ENCODE peak calls at places on chromosome 17, in nine cellular contexts. One of them, this sample, is unnamed.

GRCh38 chr17:62816282-62816839 is 8.2 kb upstream of the MARCHF10 start:
- DNase-seq in esophagus muscularis mucosa: no peak
- DNase-seq in stimulated activated CD4-positive, alpha-beta T cell treated with anti-CD3 and anti-CD28 coated beads, Interleukin-15, amount 100 ng/mL, for 1 hour: no peak
- DNase-seq in B cell: no peak
- DNase-seq in lower leg skin: no peak
- DNase-seq in left colon: no peak
- DNase-seq in heart right ventricle: no peak
- DNase-seq in activated CD4-positive, alpha-beta T cell treated with anti-CD3 and anti-CD28 coated beads for 36 hours: no peak
- DNase-seq in T-helper 2 cell: no peak
- DNase-seq in this sample: no peak

GRCh38 chr17:16491703-16492612 is at the start of gene LRRC75A:
- DNase-seq in esophagus muscularis mucosa: no peak
- DNase-seq in stimulated activated CD4-positive, alpha-beta T cell treated with anti-CD3 and anti-CD28 coated beads, Interleukin-15, amount 100 ng/mL, for 1 hour: peak
- DNase-seq in B cell: peak
- DNase-seq in lower leg skin: no peak
- DNase-seq in left colon: no peak
- DNase-seq in heart right ventricle: peak
- DNase-seq in activated CD4-positive, alpha-beta T cell treated with anti-CD3 and anti-CD28 coated beads for 36 hours: peak
- DNase-seq in T-helper 2 cell: peak
- DNase-seq in this sample: peak

GRCh38 chr17:56819431-56820145 is 14.1 kb downstream of the C17orf67 start:
- DNase-seq in esophagus muscularis mucosa: no peak
- DNase-seq in stimulated activated CD4-positive, alpha-beta T cell treated with anti-CD3 and anti-CD28 coated beads, Interleukin-15, amount 100 ng/mL, for 1 hour: peak
- DNase-seq in B cell: peak
- DNase-seq in lower leg skin: no peak
- DNase-seq in left colon: peak
- DNase-seq in heart right ventricle: no peak
- DNase-seq in activated CD4-positive, alpha-beta T cell treated with anti-CD3 and anti-CD28 coated beads for 36 hours: peak
- DNase-seq in T-helper 2 cell: no peak
- DNase-seq in this sample: peak

GRCh38 chr17:40099627-40100418 is 566 bp downstream of the NR1D1 start:
- DNase-seq in esophagus muscularis mucosa: no peak
- DNase-seq in stimulated activated CD4-positive, alpha-beta T cell treated with anti-CD3 and anti-CD28 coated beads, Interleukin-15, amount 100 ng/mL, for 1 hour: no peak
- DNase-seq in B cell: no peak
- DNase-seq in lower leg skin: no peak
- DNase-seq in left colon: peak
- DNase-seq in heart right ventricle: no peak
- DNase-seq in activated CD4-positive, alpha-beta T cell treated with anti-CD3 and anti-CD28 coated beads for 36 hours: no peak
- DNase-seq in T-helper 2 cell: no peak
- DNase-seq in this sample: no peak

GRCh38 chr17:48719642-48720262 is 2.6 kb downstream of the PRAC1 start:
- DNase-seq in esophagus muscularis mucosa: no peak
- DNase-seq in stimulated activated CD4-positive, alpha-beta T cell treated with anti-CD3 and anti-CD28 coated beads, Interleukin-15, amount 100 ng/mL, for 1 hour: no peak
- DNase-seq in B cell: no peak
- DNase-seq in lower leg skin: peak
- DNase-seq in left colon: no peak
- DNase-seq in heart right ventricle: no peak
- DNase-seq in activated CD4-positive, alpha-beta T cell treated with anti-CD3 and anti-CD28 coated beads for 36 hours: peak
- DNase-seq in T-helper 2 cell: no peak
- DNase-seq in this sample: no peak

GRCh38 chr17:37259030-37259735 is 116.6 kb upstream of the C17orf78 start:
- DNase-seq in esophagus muscularis mucosa: no peak
- DNase-seq in stimulated activated CD4-positive, alpha-beta T cell treated with anti-CD3 and anti-CD28 coated beads, Interleukin-15, amount 100 ng/mL, for 1 hour: no peak
- DNase-seq in B cell: no peak
- DNase-seq in lower leg skin: no peak
- DNase-seq in left colon: no peak
- DNase-seq in heart right ventricle: no peak
- DNase-seq in activated CD4-positive, alpha-beta T cell treated with anti-CD3 and anti-CD28 coated beads for 36 hours: no peak
- DNase-seq in T-helper 2 cell: no peak
- DNase-seq in this sample: no peak

GRCh38 chr17:80717661-80718060 is 173.0 kb downstream of the RPTOR start:
- DNase-seq in esophagus muscularis mucosa: no peak
- DNase-seq in stimulated activated CD4-positive, alpha-beta T cell treated with anti-CD3 and anti-CD28 coated beads, Interleukin-15, amount 100 ng/mL, for 1 hour: no peak
- DNase-seq in B cell: no peak
- DNase-seq in lower leg skin: no peak
- DNase-seq in left colon: no peak
- DNase-seq in heart right ventricle: no peak
- DNase-seq in activated CD4-positive, alpha-beta T cell treated with anti-CD3 and anti-CD28 coated beads for 36 hours: no peak
- DNase-seq in T-helper 2 cell: no peak
- DNase-seq in this sample: no peak

GRCh38 chr17:56798916-56799315 is 34.8 kb downstream of the C17orf67 start:
- DNase-seq in esophagus muscularis mucosa: no peak
- DNase-seq in stimulated activated CD4-positive, alpha-beta T cell treated with anti-CD3 and anti-CD28 coated beads, Interleukin-15, amount 100 ng/mL, for 1 hour: no peak
- DNase-seq in B cell: no peak
- DNase-seq in lower leg skin: no peak
- DNase-seq in left colon: no peak
- DNase-seq in heart right ventricle: no peak
- DNase-seq in activated CD4-positive, alpha-beta T cell treated with anti-CD3 and anti-CD28 coated beads for 36 hours: no peak
- DNase-seq in T-helper 2 cell: no peak
- DNase-seq in this sample: no peak